ENCODE peak calls at places on chromosomes 13 and 19, in eight cellular contexts. H is uterus; S is T-helper 1 cell; E is NCI-H524; P is T-cell; R is iris pigment epithelial cell; O is activated naive CD4-positive, alpha-beta T cell treated with Interleukin-2 at 50 U/mL for 16 hours; L is neural progenitor cell. F is an unnamed sample.

GRCh38 chr13:110377178-110378175 is 70.4 kb downstream of the COL4A2 start:
- DNase-seq in H (no peak), S (no peak), E (no peak), P (no peak), R (no peak), O (no peak), L (no peak), F (no peak)

GRCh38 chr13:36919206-36919832 is 719 bp downstream of the SMAD9 start:
- DNase-seq in H (peak), S (no peak), E (peak), P (no peak), R (peak), O (no peak), L (peak), F (no peak)

GRCh38 chr13:60795219-60795618 is 398.2 kb downstream of the TDRD3 start:
- DNase-seq in H (no peak), S (no peak), E (no peak), P (no peak), R (no peak), O (no peak), L (no peak), F (no peak)

GRCh38 chr19:5222821-5223321 is 117.7 kb downstream of the PTPRS start:
- DNase-seq in H (no peak), S (no peak), E (no peak), P (no peak), R (no peak), O (no peak), L (no peak), F (no peak)

GRCh38 chr13:27006519-27007161 is 165.0 kb downstream of the USP12 start:
- DNase-seq in H (no peak), S (no peak), E (peak), P (no peak), R (peak), O (no peak), L (peak), F (no peak)

GRCh38 chr13:97627566-97627965 is 193.6 kb downstream of the RAP2A start:
- DNase-seq in H (peak), S (no peak), E (peak), P (no peak), R (peak), O (no peak), L (peak), F (no peak)

GRCh38 chr13:38399540-38399939 is 49.9 kb downstream of the UFM1 start:
- DNase-seq in H (no peak), S (no peak), E (no peak), P (no peak), R (peak), O (no peak), L (no peak), F (no peak)

GRCh38 chr19:6580313-6580712 is 10.6 kb downstream of the CD70 start:
- DNase-seq in H (no peak), S (no peak), E (no peak), P (no peak), R (peak), O (no peak), L (no peak), F (no peak)

GRCh38 chr13:43134896-43135295 is 111.5 kb downstream of the DNAJC15 start:
- DNase-seq in H (no peak), S (no peak), E (peak), P (no peak), R (no peak), O (no peak), L (no peak), F (no peak)

GRCh38 chr13:97403893-97404683 is 29.9 kb upstream of the RAP2A start:
- DNase-seq in H (no peak), S (no peak), E (no peak), P (no peak), R (no peak), O (no peak), L (no peak), F (no peak)

GRCh38 chr13:80361883-80362327 is 21.0 kb upstream of the SPRY2 start:
- DNase-seq in H (no peak), S (no peak), E (peak), P (no peak), R (no peak), O (no peak), L (peak), F (no peak)

GRCh38 chr19:39417463-39418181 is 5.2 kb downstream of the PLEKHG2 start:
- DNase-seq in H (no peak), S (no peak), E (no peak), P (no peak), R (no peak), O (no peak), L (no peak), F (no peak)

GRCh38 chr13:46751811-46752635 is 44.9 kb downstream of the ESD start:
- DNase-seq in H (no peak), S (no peak), E (peak), P (peak), R (peak), O (peak), L (peak), F (peak)

GRCh38 chr13:24249586-24249985 is 59.8 kb upstream of the C1QTNF9 start:
- DNase-seq in H (no peak), S (no peak), E (no peak), P (no peak), R (no peak), O (no peak), L (no peak), F (no peak)

GRCh38 chr13:110431851-110432294 is 124.8 kb downstream of the COL4A2 start:
- DNase-seq in H (no peak), S (no peak), E (no peak), P (no peak), R (no peak), O (no peak), L (no peak), F (no peak)